ENCODE peak calls at places on chromosomes 5 and 9, in seven cellular contexts. R, J, S, B, X, Y and H are unnamed samples.
A peak's percentile ranks its signal among the peaks of the same experiment; 100 is the strongest.

GRCh38 chr5:138369249-138369648 is 16.8 kb downstream of the KDM3B start:
- DNase-seq in R (no peak), J (no peak), S (no peak), B (no peak), X (no peak), Y (no peak), H (no peak)

GRCh38 chr5:180332051-180332517 is 21.1 kb downstream of the GFPT2 start:
- DNase-seq in R (peak; percentile 71), J (peak; percentile 31), S (no peak), B (peak; percentile 80), X (no peak), Y (peak; percentile 35), H (no peak)

GRCh38 chr9:109780453-109781033 is 545 bp downstream of the PALM2AKAP2 start:
- DNase-seq in R (peak; percentile 37), J (no peak), S (no peak), B (no peak), X (no peak), Y (peak; percentile 16), H (no peak)

GRCh38 chr9:125190371-125190801 is 783 bp upstream of the PPP6C start:
- DNase-seq in R (peak; percentile 26), J (peak; percentile 32), S (no peak), B (no peak), X (peak; percentile 21), Y (no peak), H (no peak)

GRCh38 chr9:109560470-109561132 is 62.5 kb upstream of the PTPN3 start:
- DNase-seq in R (no peak), J (no peak), S (no peak), B (no peak), X (no peak), Y (no peak), H (no peak)

GRCh38 chr5:111997308-111998159 is 240.5 kb upstream of the NREP start:
- DNase-seq in R (peak; percentile 100), J (no peak), S (no peak), B (no peak), X (no peak), Y (peak; percentile 100), H (no peak)

GRCh38 chr5:174109861-174110260 is 64.4 kb downstream of the NSG2 start:
- DNase-seq in R (no peak), J (no peak), S (no peak), B (no peak), X (no peak), Y (no peak), H (no peak)

GRCh38 chr9:125421591-125422181 is 160.1 kb downstream of the GAPVD1 start:
- DNase-seq in R (no peak), J (no peak), S (no peak), B (no peak), X (no peak), Y (no peak), H (no peak)

GRCh38 chr5:173789031-173789920 is 98.9 kb upstream of the CPEB4 start:
- DNase-seq in R (peak; percentile 39), J (no peak), S (no peak), B (peak; percentile 13), X (no peak), Y (peak; percentile 74), H (no peak)

GRCh38 chr5:126210955-126211354 is 212.3 kb upstream of the GRAMD2B start:
- DNase-seq in R (no peak), J (no peak), S (no peak), B (no peak), X (no peak), Y (no peak), H (no peak)

GRCh38 chr9:29214162-29214520 is 1640.9 kb upstream of the C9orf72 start:
- DNase-seq in R (no peak), J (peak; percentile 81), S (no peak), B (peak; percentile 13), X (no peak), Y (no peak), H (peak; percentile 64)
- H3K4me3 ChIP-seq in R (no peak overlapping the region), J (peak overlapping the region; percentile 96), S (peak overlapping the region; percentile 19), B (peak overlapping the region; percentile 3), X (no peak overlapping the region), Y (no peak overlapping the region), H (peak overlapping the region; percentile 83)

GRCh38 chr5:154824070-154824469 is 26.3 kb downstream of the FAXDC2 start:
- DNase-seq in R (no peak), J (no peak), S (no peak), B (no peak), X (no peak), Y (no peak), H (no peak)
- TF ChIP-seq CTCF in R (no peak), J (no peak), S (no peak), B (no peak), X (no peak), Y (no peak), H (no peak)

GRCh38 chr9:93057703-93058356 is 671 bp upstream of the SUSD3 start:
- DNase-seq in R (no peak), J (no peak), S (no peak), B (peak; percentile 9), X (no peak), Y (no peak), H (no peak)
- H3K4me3 ChIP-seq in R (no peak overlapping the region), J (no peak overlapping the region), S (peak overlapping the region; percentile 60), B (no peak overlapping the region), X (no peak overlapping the region), Y (no peak overlapping the region), H (no peak overlapping the region)

GRCh38 chr5:99763021-99763814 is 772.0 kb upstream of the FAM174A start:
- DNase-seq in R (no peak), J (no peak), S (no peak), B (no peak), X (no peak), Y (no peak), H (no peak)
- TF ChIP-seq CTCF in R (no peak), J (no peak), S (no peak), B (no peak), X (no peak), Y (no peak), H (no peak)

DNA sequence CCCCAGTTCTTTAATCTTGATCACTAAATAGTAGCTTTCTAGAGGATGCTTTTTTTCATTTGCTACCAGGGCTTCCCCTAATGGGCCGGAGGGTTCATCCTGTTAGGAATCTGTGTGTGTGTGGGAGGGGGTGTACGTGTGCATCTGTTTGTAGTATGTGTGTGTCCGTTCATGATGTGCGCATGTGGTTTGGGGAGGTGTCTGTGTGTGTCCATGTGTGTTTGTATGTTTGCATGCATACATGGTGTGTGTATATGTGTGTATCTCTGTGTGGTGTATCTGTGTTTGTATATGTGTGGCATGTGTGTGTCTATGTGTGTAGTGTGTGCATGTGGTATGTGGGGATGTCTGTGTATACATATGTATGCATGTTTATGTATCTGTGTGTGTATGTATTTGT is 106.2 kb downstream of the SYK start:
- DNase-seq in R (no peak), J (no peak), S (no peak), B (no peak), X (no peak), Y (no peak), H (no peak)
- H3K4me3 ChIP-seq in R (no peak overlapping the region), J (no peak overlapping the region), S (no peak overlapping the region), B (no peak overlapping the region), X (no peak overlapping the region), Y (no peak overlapping the region), H (no peak overlapping the region)